ENCODE peak calls at places on chromosomes 7 and 10, in seven cellular contexts. N is tibial artery, L is left ventricle myocardium inferior, G is sigmoid colon, S is thoracic aorta, M is keratinocyte, C is A549. D is an unnamed sample.

GRCh38 chr7:28481131-28481926 is 69.0 kb downstream of the CREB5 start:
- DNase-seq in G (no peak), M (no peak), C (no peak), S (no peak), N (no peak), L (no peak), D (no peak)

GRCh38 chr7:120064565-120064964 is 208.4 kb upstream of the KCND2 start:
- DNase-seq in M (no peak), N (no peak), L (no peak), S (no peak), C (no peak), G (no peak), D (no peak)

GRCh38 chr10:124296121-124296812 is 122.5 kb downstream of the OAT start:
- DNase-seq in G (peak; percentile 44), C (no peak), S (no peak), M (no peak), N (no peak), L (no peak), D (no peak)

GRCh38 chr10:4073912-4074311 is 288.9 kb upstream of the KLF6 start:
- DNase-seq in G (no peak), L (peak; percentile 41), C (no peak), M (no peak), S (peak; percentile 49), N (peak; percentile 72), D (no peak)

GRCh38 chr7:99380823-99381663 is 6.5 kb downstream of the ARPC1B start:
- DNase-seq in C (no peak), S (no peak), G (no peak), N (peak; percentile 36), M (no peak), L (no peak), D (peak; percentile 82)

GRCh38 chr10:18010050-18010449 is 58.3 kb downstream of the SLC39A12 start:
- DNase-seq in N (no peak), L (no peak), S (no peak), G (no peak), M (no peak), C (no peak), D (no peak)

GRCh38 chr10:69732147-69732825 is 69.4 kb upstream of the COL13A1 start:
- DNase-seq in N (no peak), G (peak; percentile 61), L (peak; percentile 61), M (no peak), C (no peak), S (no peak), D (no peak)

GRCh38 chr7:101114492-101114891 is 12.4 kb upstream of the SERPINE1 start:
- DNase-seq in C (no peak), L (no peak), S (no peak), G (no peak), M (no peak), N (no peak), D (no peak)

GRCh38 chr10:24207781-24208611 is 942 bp upstream of the KIAA1217 start:
- DNase-seq in M (no peak), L (peak; percentile 35), G (no peak), S (no peak), N (no peak), C (peak; percentile 10), D (no peak)

GRCh38 chr7:51428226-51428887 is 111.7 kb upstream of the COBL start:
- DNase-seq in L (no peak), N (no peak), G (no peak), C (peak; percentile 46), S (no peak), M (no peak), D (no peak)

GRCh38 chr7:2052657-2053048 is 180.1 kb downstream of the MAD1L1 start:
- DNase-seq in L (no peak), C (no peak), S (no peak), N (no peak), G (no peak), M (no peak), D (no peak)

GRCh38 chr10:26556756-26557640 is 118.9 kb downstream of the APBB1IP start:
- DNase-seq in L (no peak), N (no peak), S (no peak), C (peak; percentile 75), M (peak; percentile 2), G (no peak), D (peak; percentile 34)

GRCh38 chr7:32761451-32762320 is 129.9 kb downstream of the KBTBD2 start:
- DNase-seq in L (no peak), N (no peak), C (no peak), M (no peak), G (peak; percentile 62), S (no peak), D (no peak)

GRCh38 chr7:132437730-132438129 is 138.5 kb downstream of the PLXNA4 start:
- DNase-seq in N (no peak), S (no peak), L (no peak), M (no peak), C (no peak), G (no peak), D (no peak)

GRCh38 chr7:35241884-35242283 is 12.0 kb downstream of the TBX20 start:
- DNase-seq in N (no peak), M (no peak), S (no peak), G (no peak), L (no peak), C (no peak), D (no peak)

GRCh38 chr10:71260622-71261325 is 48.4 kb downstream of the UNC5B start:
- DNase-seq in S (no peak), N (no peak), M (no peak), C (no peak), L (peak; percentile 52), G (no peak), D (no peak)

GRCh38 chr7:18426564-18427226 is 68.9 kb upstream of the HDAC9 start:
- DNase-seq in S (no peak), M (no peak), C (no peak), N (no peak), L (no peak), G (no peak), D (no peak)

GRCh38 chr10:130761032-130761575 is 550.4 kb downstream of the TCERG1L start:
- DNase-seq in L (no peak), N (no peak), C (no peak), S (no peak), M (no peak), G (peak; percentile 22), D (no peak)
- H3K4me1 ChIP-seq in L (no peaks in the 10 kb centered on the region), N (no peaks in the 10 kb centered on the region), C (no peaks in the 10 kb centered on the region), S (no peaks in the 10 kb centered on the region), M (no peaks in the 10 kb centered on the region), G (no peaks in the 10 kb centered on the region), D (no peaks in the 10 kb centered on the region)

GRCh38 chr7:128891110-128891941 is 19.2 kb downstream of the KCP start:
- DNase-seq in C (no peak), G (peak; percentile 63), L (no peak), S (no peak), N (no peak), M (no peak), D (no peak)
- TF ChIP-seq CTCF in C (no peak), G (no peak), L (no peak), S (no peak), N (no peak), M (peak; percentile 31), D (no peak)

DNA sequence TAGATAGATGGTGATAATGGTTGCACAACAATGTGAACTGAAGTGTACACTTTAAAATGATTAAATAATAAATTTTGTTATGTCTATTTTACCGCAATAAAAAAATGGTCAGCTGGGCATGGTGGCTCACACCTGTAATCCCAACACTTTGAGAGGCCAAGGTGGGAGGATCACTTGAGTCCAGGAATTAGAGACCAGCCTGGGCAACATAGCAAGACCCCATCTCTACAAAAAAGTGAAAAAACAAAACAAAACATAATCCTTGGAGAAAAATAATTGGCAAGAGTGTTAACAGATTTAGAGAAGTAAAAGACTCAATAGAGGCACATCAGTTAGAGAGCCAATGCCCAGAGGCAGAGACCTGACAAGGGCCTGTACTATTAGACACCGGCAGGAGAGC is 9.9 kb upstream of the RPEL1 start:
- DNase-seq in L (no peak), C (no peak), S (no peak), G (no peak), M (no peak), N (no peak), D (no peak)
- H3K4me1 ChIP-seq in L (peaks cover 19% of the 10 kb centered on the region), C (peaks cover 67% of the 10 kb centered on the region), S (peaks cover 31% of the 10 kb centered on the region), G (no peaks in the 10 kb centered on the region), M (peaks cover 31% of the 10 kb centered on the region), N (peaks cover 12% of the 10 kb centered on the region), D (no peaks in the 10 kb centered on the region)

GRCh38 chr10:94076325-94076841 is 82.7 kb downstream of the PLCE1 start:
- DNase-seq in N (no peak), G (no peak), L (no peak), C (peak; percentile 37), S (no peak), M (no peak), D (no peak)
- TF ChIP-seq CTCF in N (peak; percentile 83), G (no peak), L (peak; percentile 67), C (peak; percentile 52), S (peak; percentile 69), M (peak; percentile 6), D (no peak)

GRCh38 chr7:94061316-94061715 is 57.2 kb upstream of the BET1 start:
- DNase-seq in N (no peak), G (no peak), L (no peak), M (no peak), S (no peak), C (no peak), D (no peak)

GRCh38 chr7:94060772-94061171 is 56.6 kb upstream of the BET1 start:
- DNase-seq in S (no peak), M (no peak), N (no peak), C (no peak), G (no peak), L (no peak), D (no peak)

GRCh38 chr7:94062372-94062771 is 58.2 kb upstream of the BET1 start:
- DNase-seq in N (no peak), S (no peak), M (no peak), L (no peak), G (no peak), C (no peak), D (no peak)

GRCh38 chr7:94057955-94058354 is 53.8 kb upstream of the BET1 start:
- DNase-seq in L (no peak), S (no peak), G (no peak), N (no peak), C (no peak), M (no peak), D (no peak)

DNA sequence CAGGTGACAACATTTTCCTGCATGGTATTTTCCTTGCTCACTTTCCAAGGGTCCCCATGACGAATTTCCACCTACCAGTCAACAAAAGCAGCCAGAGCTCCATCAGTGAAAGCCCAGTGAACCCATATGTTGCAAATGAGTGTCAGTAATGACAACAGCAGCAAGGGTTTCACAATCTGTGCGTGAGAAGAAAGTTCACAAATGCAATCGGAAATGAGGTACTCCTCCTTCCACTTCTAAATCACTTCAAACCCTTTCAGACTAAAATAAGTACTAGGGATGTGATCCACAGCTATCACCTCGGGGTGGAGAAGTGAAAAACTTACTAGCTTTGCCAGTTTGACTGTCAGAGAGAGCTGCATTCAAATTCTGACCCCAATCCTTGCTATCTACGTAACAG is 55.6 kb upstream of the BET1 start:
- DNase-seq in S (no peak), M (no peak), C (no peak), N (no peak), L (no peak), G (no peak), D (no peak)
- H3K4me1 ChIP-seq in S (no peaks in the 10 kb centered on the region), M (peaks cover 10% of the 10 kb centered on the region), C (no peaks in the 10 kb centered on the region), N (no peaks in the 10 kb centered on the region), L (no peaks in the 10 kb centered on the region), G (no peaks in the 10 kb centered on the region), D (no peaks in the 10 kb centered on the region)

GRCh38 chr10:125409756-125410155 is 249.4 kb upstream of the CTBP2 start:
- DNase-seq in L (no peak), M (no peak), N (no peak), S (no peak), C (no peak), G (no peak), D (no peak)
- TF ChIP-seq CTCF in L (no peak), M (no peak), N (no peak), S (no peak), C (no peak), G (no peak), D (no peak)